ENCODE peak calls at places on chromosomes 11 and 22, in ten cellular contexts. T, V, J, M, H, F, X, Z, N and Q are unnamed samples.

GRCh38 chr11:96173424-96173823 is 169.6 kb downstream of the MAML2 start:
- DNase-seq in T (no peak), V (no peak), J (no peak), M (no peak), H (no peak), F (no peak), X (no peak), Z (no peak), N (no peak), Q (no peak)

GRCh38 chr22:19477321-19478085 is 1.5 kb downstream of the UFD1 start:
- DNase-seq in T (no peak), V (no peak), J (no peak), M (no peak), H (peak; percentile 40), F (no peak), X (no peak), Z (no peak), N (peak; percentile 22), Q (peak; percentile 35)

GRCh38 chr11:47179655-47179991 is 2.9 kb upstream of the ARFGAP2 start:
- DNase-seq in T (peak; percentile 79), V (no peak), J (no peak), M (no peak), H (peak; percentile 40), F (no peak), X (no peak), Z (peak; percentile 25), N (peak; percentile 78), Q (peak; percentile 52)

GRCh38 chr22:23157560-23158515 is 12.6 kb downstream of the RAB36 start:
- DNase-seq in T (no peak), V (no peak), J (no peak), M (no peak), H (no peak), F (no peak), X (no peak), Z (no peak), N (no peak), Q (no peak)

GRCh38 chr11:12464303-12464702 is 86.9 kb downstream of the PARVA start:
- DNase-seq in T (no peak), V (no peak), J (no peak), M (no peak), H (no peak), F (no peak), X (no peak), Z (no peak), N (no peak), Q (no peak)

GRCh38 chr11:61090521-61090920 is 11.8 kb upstream of the CD5 start:
- DNase-seq in T (no peak), V (no peak), J (no peak), M (no peak), H (no peak), F (no peak), X (no peak), Z (no peak), N (no peak), Q (no peak)

GRCh38 chr11:73662445-73663157 is 16.2 kb downstream of the PLEKHB1 start:
- DNase-seq in T (no peak), V (no peak), J (no peak), M (no peak), H (peak; percentile 31), F (no peak), X (no peak), Z (no peak), N (no peak), Q (no peak)

GRCh38 chr22:27105142-27106025 is 448.0 kb downstream of the MIAT start:
- DNase-seq in T (no peak), V (peak; percentile 70), J (no peak), M (peak; percentile 70), H (peak; percentile 87), F (no peak), X (peak; percentile 38), Z (peak; percentile 95), N (no peak), Q (peak; percentile 92)

GRCh38 chr11:63445720-63446119 is 45.2 kb downstream of the PLAAT5 start:
- DNase-seq in T (no peak), V (no peak), J (no peak), M (no peak), H (peak; percentile 66), F (no peak), X (no peak), Z (peak; percentile 71), N (no peak), Q (peak; percentile 3)

GRCh38 chr11:27405134-27405533 is 42.1 kb upstream of the CCDC34 start:
- DNase-seq in T (no peak), V (no peak), J (no peak), M (no peak), H (no peak), F (no peak), X (no peak), Z (no peak), N (no peak), Q (peak; percentile 35)

GRCh38 chr22:39953101-39953500 is 7.1 kb upstream of the TMA7B start:
- DNase-seq in T (no peak), V (no peak), J (no peak), M (no peak), H (no peak), F (no peak), X (no peak), Z (no peak), N (no peak), Q (no peak)

GRCh38 chr22:19289475-19290161 is 1.9 kb downstream of the CLTCL1 start:
- DNase-seq in T (no peak), V (no peak), J (no peak), M (no peak), H (peak; percentile 69), F (no peak), X (no peak), Z (peak; percentile 94), N (no peak), Q (peak; percentile 57)

GRCh38 chr11:92511522-92512203 is 287.0 kb downstream of the FAT3 start:
- DNase-seq in T (peak; percentile 32), V (no peak), J (no peak), M (no peak), H (no peak), F (no peak), X (no peak), Z (no peak), N (no peak), Q (no peak)
- H3K4me3 ChIP-seq in T (no peak overlapping the region), V (no peak overlapping the region), J (no peak overlapping the region), M (no peak overlapping the region), H (no peak overlapping the region), F (no peak overlapping the region), X (no peak overlapping the region), Z (no peak overlapping the region), N (no peak overlapping the region), Q (no peak overlapping the region)

DNA sequence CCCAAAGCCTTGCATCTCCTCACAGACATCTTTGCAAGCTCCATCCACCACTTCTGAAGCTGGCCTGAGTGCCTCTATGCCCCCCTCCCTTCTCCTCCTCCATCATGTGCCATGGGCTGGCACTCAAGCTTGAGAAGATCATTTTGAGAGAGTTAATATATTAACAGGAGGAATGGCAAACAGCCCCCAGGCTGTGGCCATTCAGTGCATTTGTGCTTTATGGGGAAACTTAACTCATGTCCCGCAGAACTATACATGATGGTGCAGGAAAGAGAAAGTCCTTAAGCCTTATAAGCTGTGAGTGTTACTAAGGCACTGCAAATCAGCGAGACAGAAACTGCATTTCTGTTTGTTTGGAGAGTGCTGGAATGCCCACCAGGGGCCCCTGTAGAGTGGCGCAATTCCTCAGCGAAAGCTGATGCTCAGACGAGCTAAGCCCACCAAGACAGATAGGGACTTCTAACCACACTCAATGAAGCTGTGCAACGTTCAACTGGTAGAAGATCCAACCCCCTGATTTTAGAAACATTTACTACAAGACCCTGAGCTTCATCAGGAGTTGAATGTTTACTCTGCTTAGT is 26.8 kb upstream of the PHLDA2 start:
- DNase-seq in T (peak; percentile 60), V (no peak), J (no peak), M (no peak), H (no peak), F (no peak), X (no peak), Z (no peak), N (no peak), Q (no peak)
- TF ChIP-seq CTCF in T (peak; percentile 43), V (no peak), J (no peak), M (no peak), H (no peak), F (no peak), X (no peak), Z (peak; percentile 37), N (no peak), Q (no peak)

GRCh38 chr11:19253817-19254216 is 13.1 kb upstream of the E2F8 start:
- DNase-seq in T (no peak), V (no peak), J (no peak), M (no peak), H (no peak), F (no peak), X (no peak), Z (no peak), N (no peak), Q (peak; percentile 36)

GRCh38 chr11:19258651-19259230 is 18.0 kb upstream of the E2F8 start:
- DNase-seq in T (peak; percentile 17), V (no peak), J (no peak), M (no peak), H (no peak), F (no peak), X (no peak), Z (no peak), N (no peak), Q (no peak)

GRCh38 chr11:19263333-19263732 is 22.6 kb upstream of the E2F8 start:
- DNase-seq in T (no peak), V (no peak), J (no peak), M (no peak), H (no peak), F (no peak), X (no peak), Z (no peak), N (no peak), Q (no peak)

DNA sequence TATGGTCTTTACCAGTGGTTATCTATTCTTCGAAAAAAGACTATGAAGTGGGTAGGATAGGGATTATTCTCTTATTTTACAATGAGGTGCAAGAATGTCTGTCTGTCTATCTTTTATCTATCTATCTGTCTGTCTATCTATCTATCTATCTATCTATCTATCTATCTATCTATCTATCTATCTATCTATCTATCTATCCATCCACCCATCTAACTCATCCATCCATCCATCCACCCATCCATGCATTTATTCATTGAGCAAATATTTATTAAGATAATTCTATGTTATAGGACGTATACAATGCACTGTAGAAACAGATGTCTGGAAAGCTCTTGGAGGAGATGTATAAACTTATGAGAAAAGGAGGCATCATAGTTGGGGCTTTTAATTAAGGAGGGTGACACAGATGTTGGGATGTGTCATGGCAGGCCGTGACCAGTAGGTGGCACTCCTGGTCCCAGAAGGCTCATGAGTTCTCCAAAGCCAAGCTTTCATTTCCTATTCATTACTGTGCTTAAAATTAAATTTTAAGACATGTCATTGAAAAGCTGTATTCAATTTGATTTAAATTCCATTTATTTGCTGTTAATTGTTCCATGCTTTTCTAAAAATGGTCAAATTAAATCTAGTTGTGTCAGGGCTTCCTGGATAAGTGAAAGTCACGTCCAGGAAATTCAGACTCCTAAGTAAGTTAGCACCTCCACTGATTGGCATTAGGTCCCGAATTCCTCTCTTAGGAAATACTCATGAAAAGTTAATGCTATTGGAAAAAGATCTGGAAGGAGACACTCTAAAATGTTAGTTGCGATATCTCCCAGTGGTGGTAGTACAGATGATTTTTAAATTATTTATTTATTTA is 19.0 kb upstream of the E2F8 start:
- DNase-seq in T (peak; percentile 68), V (peak; percentile 2), J (peak; percentile 52), M (peak; percentile 68), H (peak; percentile 63), F (peak; percentile 86), X (peak; percentile 78), Z (peak; percentile 52), N (peak; percentile 71), Q (peak; percentile 69)
- H3K4me3 ChIP-seq in T (no peak overlapping the region), V (no peak overlapping the region), J (no peak overlapping the region), M (peak overlapping the region; percentile 36), H (no peak overlapping the region), F (no peak overlapping the region), X (no peak overlapping the region), Z (no peak overlapping the region), N (no peak overlapping the region), Q (peak overlapping the region; percentile 21)

GRCh38 chr11:72136677-72137255 is 1.2 kb downstream of the FOLR3 start:
- DNase-seq in T (no peak), V (no peak), J (no peak), M (no peak), H (no peak), F (no peak), X (peak; percentile 25), Z (no peak), N (peak; percentile 12), Q (no peak)
- TF ChIP-seq CTCF in T (no peak), V (no peak), J (no peak), M (no peak), H (no peak), F (no peak), X (no peak), Z (no peak), N (no peak), Q (no peak)